ENCODE peak calls at places on chromosomes 7 and 10, in six cellular contexts. W, F, D, E, I and Z are unnamed samples.

GRCh38 chr10:75234017-75234682 is 1.6 kb downstream of the COMTD1 start:
- DNase-seq in W (peak; percentile 90), F (peak; percentile 95), D (peak; percentile 93), E (peak; percentile 44), I (peak; percentile 100), Z (peak; percentile 78)

GRCh38 chr7:55571534-55572377 is 546 bp downstream of the VOPP1 start:
- DNase-seq in W (peak; percentile 71), F (peak; percentile 90), D (no peak), E (peak; percentile 34), I (peak; percentile 74), Z (no peak)

GRCh38 chr10:77533887-77534278 is 103.7 kb downstream of the KCNMA1 start:
- DNase-seq in W (peak; percentile 25), F (peak; percentile 70), D (no peak), E (no peak), I (no peak), Z (no peak)

GRCh38 chr10:124898493-124898892 is 43.4 kb upstream of the ZRANB1 start:
- DNase-seq in W (no peak), F (no peak), D (no peak), E (peak; percentile 30), I (no peak), Z (no peak)

GRCh38 chr10:52030051-52030867 is 283.8 kb upstream of the DKK1 start:
- DNase-seq in W (no peak), F (no peak), D (no peak), E (no peak), I (no peak), Z (no peak)

GRCh38 chr10:99435986-99436633 is 5.7 kb upstream of the GOT1 start:
- DNase-seq in W (no peak), F (peak; percentile 36), D (no peak), E (peak; percentile 48), I (peak; percentile 12), Z (no peak)

GRCh38 chr10:130196511-130197487 is 60.6 kb downstream of the GLRX3 start:
- DNase-seq in W (no peak), F (no peak), D (no peak), E (no peak), I (no peak), Z (no peak)

GRCh38 chr7:24842029-24842428 is 84.8 kb upstream of the GSDME start:
- DNase-seq in W (no peak), F (no peak), D (no peak), E (no peak), I (no peak), Z (no peak)

GRCh38 chr10:18689498-18689897 is 30.3 kb downstream of the ARL5B start:
- DNase-seq in W (no peak), F (peak; percentile 43), D (no peak), E (peak; percentile 24), I (no peak), Z (no peak)

GRCh38 chr10:34341473-34341872 is 473.6 kb downstream of the PARD3 start:
- DNase-seq in W (no peak), F (no peak), D (no peak), E (no peak), I (no peak), Z (no peak)

GRCh38 chr7:7051221-7051877 is 131.0 kb upstream of the C1GALT1 start:
- DNase-seq in W (no peak), F (no peak), D (no peak), E (no peak), I (no peak), Z (peak; percentile 13)

GRCh38 chr7:45573636-45574470 is at the start of gene ADCY1:
- DNase-seq in W (peak; percentile 66), F (peak; percentile 99), D (no peak), E (no peak), I (peak; percentile 61), Z (no peak)

GRCh38 chr7:92635538-92635937 is 45.3 kb upstream of the FAM133B start:
- DNase-seq in W (no peak), F (no peak), D (no peak), E (no peak), I (no peak), Z (no peak)

GRCh38 chr7:2720024-2720423 is 32.0 kb downstream of the AMZ1 start:
- DNase-seq in W (no peak), F (no peak), D (no peak), E (no peak), I (no peak), Z (no peak)

GRCh38 chr7:116271980-116272886 is 61.9 kb downstream of the TES start:
- DNase-seq in W (peak; percentile 84), F (peak; percentile 7), D (no peak), E (no peak), I (no peak), Z (no peak)

GRCh38 chr7:29987821-29988317 is 1.7 kb downstream of the SCRN1 start:
- DNase-seq in W (peak; percentile 69), F (peak; percentile 36), D (no peak), E (peak; percentile 92), I (no peak), Z (no peak)

GRCh38 chr7:7816816-7817536 is 98.6 kb upstream of the RPA3 start:
- DNase-seq in W (no peak), F (no peak), D (no peak), E (peak; percentile 7), I (no peak), Z (no peak)

GRCh38 chr7:131619336-131620305 is 63.2 kb upstream of the PODXL start:
- DNase-seq in W (no peak), F (no peak), D (no peak), E (no peak), I (no peak), Z (no peak)

GRCh38 chr10:133162178-133162909 is 2.3 kb downstream of the KNDC1 start:
- DNase-seq in W (no peak), F (no peak), D (no peak), E (peak; percentile 25), I (no peak), Z (no peak)

GRCh38 chr10:102845352-102845902 is 8.2 kb upstream of the CYP17A1 start:
- DNase-seq in W (no peak), F (no peak), D (no peak), E (no peak), I (no peak), Z (no peak)

GRCh38 chr10:102782698-102783540 is 39.2 kb downstream of the WBP1L start:
- DNase-seq in W (no peak), F (no peak), D (no peak), E (no peak), I (no peak), Z (no peak)

GRCh38 chr7:17236161-17236560 is 62.3 kb upstream of the AHR start:
- DNase-seq in W (no peak), F (no peak), D (no peak), E (no peak), I (no peak), Z (no peak)

GRCh38 chr10:128880221-128880620 is 586.8 kb upstream of the MGMT start:
- DNase-seq in W (no peak), F (no peak), D (no peak), E (no peak), I (no peak), Z (no peak)

GRCh38 chr7:24492576-24492975 is 80.7 kb upstream of the PALS2 start:
- DNase-seq in W (no peak), F (no peak), D (no peak), E (no peak), I (no peak), Z (no peak)

GRCh38 chr7:31935115-31935514 is 135.1 kb downstream of the PDE1C start:
- DNase-seq in W (no peak), F (no peak), D (no peak), E (no peak), I (no peak), Z (no peak)
- TF ChIP-seq CHD2 in W (no peak), F (no peak), D (no peak), E (no peak), I (no peak), Z (no peak)

DNA sequence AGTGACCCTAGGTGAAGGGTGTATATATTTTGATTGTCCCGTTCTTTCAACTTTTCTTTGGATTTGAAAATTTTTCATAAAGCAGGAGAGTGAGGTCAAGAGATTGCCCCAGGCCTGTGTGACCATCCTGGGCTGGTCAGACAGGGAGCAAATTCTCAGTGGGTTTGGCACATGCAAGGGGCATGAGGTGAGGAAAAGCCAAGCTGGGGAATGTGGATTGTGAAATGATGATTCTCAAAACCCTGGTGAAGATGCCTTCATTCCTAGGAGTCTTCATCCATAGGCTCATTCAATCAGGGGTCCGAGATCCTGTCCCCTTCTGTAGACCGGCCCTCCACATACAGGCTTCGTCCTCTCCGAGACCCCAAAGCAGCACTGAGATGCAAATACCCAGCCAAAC is 27.0 kb upstream of the FAM170B start:
- DNase-seq in W (no peak), F (no peak), D (no peak), E (no peak), I (no peak), Z (no peak)
- TF ChIP-seq EP300 in W (no peak), F (no peak), D (no peak), E (no peak), I (no peak), Z (no peak)

DNA sequence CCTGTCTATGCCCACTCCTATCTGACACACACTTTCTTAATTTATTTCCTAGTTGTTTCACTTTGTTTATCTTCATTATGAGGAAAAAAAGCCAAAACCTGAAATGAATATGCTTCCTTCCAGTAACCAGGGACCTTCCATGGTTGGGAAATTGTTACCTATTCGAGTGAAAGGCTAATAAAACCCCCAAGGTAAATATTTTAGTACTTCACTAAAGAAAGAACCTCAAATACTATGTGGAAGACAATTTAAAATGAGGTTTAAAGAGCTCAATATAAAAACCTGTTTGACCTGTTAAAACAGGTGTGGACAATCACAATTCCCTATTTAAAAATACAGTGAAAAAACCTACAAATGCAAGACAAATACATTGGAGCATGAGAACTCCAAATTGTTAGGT is 192.6 kb downstream of the CFTR start:
- DNase-seq in W (no peak), F (no peak), D (no peak), E (no peak), I (no peak), Z (no peak)
- TF ChIP-seq CHD2 in W (no peak), F (no peak), D (no peak), E (no peak), I (no peak), Z (no peak)

GRCh38 chr7:71221049-71221448 is 89.1 kb downstream of the GALNT17 start:
- DNase-seq in W (no peak), F (no peak), D (no peak), E (no peak), I (no peak), Z (no peak)

GRCh38 chr7:71216211-71216610 is 84.3 kb downstream of the GALNT17 start:
- DNase-seq in W (no peak), F (no peak), D (no peak), E (no peak), I (no peak), Z (no peak)

GRCh38 chr7:71221549-71221948 is 89.6 kb downstream of the GALNT17 start:
- DNase-seq in W (no peak), F (no peak), D (no peak), E (no peak), I (no peak), Z (no peak)

DNA sequence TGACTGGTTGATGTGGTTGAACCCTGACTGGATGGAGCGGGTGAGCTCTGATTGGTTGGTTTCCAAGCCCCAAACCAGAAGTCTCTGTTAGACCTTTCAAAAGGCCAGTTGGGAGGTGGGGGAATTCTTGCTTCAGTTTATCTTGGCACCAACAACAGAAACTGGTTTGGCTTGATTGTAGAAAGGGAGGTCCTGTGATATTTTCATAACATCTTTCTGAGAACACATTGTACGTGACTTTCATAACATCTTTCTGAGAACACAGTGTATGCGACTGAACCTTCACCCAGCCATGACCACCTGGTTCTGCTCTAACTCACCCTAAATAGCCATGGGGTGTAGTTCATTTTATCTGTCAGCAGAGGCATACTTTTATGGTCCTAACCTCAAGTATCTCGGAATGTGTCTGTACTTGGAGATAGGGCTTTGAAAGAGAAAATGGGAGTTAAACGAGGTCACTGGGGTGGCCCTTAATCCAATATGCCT is 88.3 kb downstream of the GALNT17 start:
- DNase-seq in W (no peak), F (no peak), D (no peak), E (no peak), I (peak; percentile 21), Z (no peak)
- TF ChIP-seq EP300 in W (no peak), F (no peak), D (no peak), E (no peak), I (no peak), Z (no peak)